ENCODE peak calls at places on chromosomes 11 and 22, in four cellular contexts. T is K562, D is H1, O is HepG2. X is an unnamed sample.

GRCh38 chr11:16098827-16099226 is 257.5 kb downstream of the SOX6 start:
- DNase-seq in D (no peak), T (no peak), O (no peak), X (no peak)

GRCh38 chr11:116930177-116930576 is 92.8 kb upstream of the APOA1 start:
- DNase-seq in O (peak; percentile 21), T (no peak), D (no peak), X (no peak)

GRCh38 chr11:77547047-77547836 is 42.5 kb upstream of the AQP11 start:
- DNase-seq in D (no peak), O (no peak), T (no peak), X (no peak)

GRCh38 chr11:35324981-35325380 is 94.4 kb downstream of the SLC1A2 start:
- DNase-seq in O (no peak), D (no peak), T (no peak), X (no peak)

GRCh38 chr11:45713573-45713972 is 48.2 kb upstream of the CHST1 start:
- DNase-seq in D (no peak), T (no peak), O (no peak), X (no peak)

GRCh38 chr11:130940706-130941105 is 24.4 kb upstream of the SNX19 start:
- DNase-seq in O (no peak), T (no peak), D (no peak), X (no peak)

GRCh38 chr11:81007046-81007445 is 1566.2 kb upstream of the TENM4 start:
- DNase-seq in T (no peak), D (no peak), O (no peak), X (no peak)

GRCh38 chr11:97537407-97538150 is 1147.8 kb downstream of the JRKL start:
- DNase-seq in O (no peak), T (no peak), D (no peak), X (no peak)

GRCh38 chr11:64372802-64373597 is 14.0 kb downstream of the RPS6KA4 start:
- DNase-seq in T (peak; percentile 89), O (peak; percentile 51), D (no peak), X (peak; percentile 92)

GRCh38 chr11:126348806-126349582 is 6.5 kb upstream of the ST3GAL4 start:
- DNase-seq in O (no peak), D (no peak), T (no peak), X (no peak)

GRCh38 chr11:69215784-69216415 is 60.2 kb downstream of the SMIM38 start:
- DNase-seq in T (no peak), O (no peak), D (no peak), X (no peak)

GRCh38 chr11:69460540-69461257 is 20.8 kb upstream of the LINC01488 start:
- DNase-seq in D (no peak), T (no peak), O (peak; percentile 30), X (peak; percentile 29)

GRCh38 chr22:17780116-17780740 is 6.0 kb upstream of the BID start:
- DNase-seq in D (no peak), T (no peak), O (no peak), X (no peak)

GRCh38 chr22:49827853-49828598 is at the start of gene BRD1:
- DNase-seq in D (no peak), O (no peak), T (peak; percentile 70), X (no peak)

GRCh38 chr22:49826603-49827306 is 918 bp downstream of the BRD1 start:
- DNase-seq in D (no peak), T (peak; percentile 45), O (no peak), X (no peak)

GRCh38 chr22:49825944-49826602 is 1.6 kb downstream of the BRD1 start:
- DNase-seq in T (peak; percentile 55), O (peak; percentile 38), D (no peak), X (no peak)

GRCh38 chr22:49828599-49828965 is 909 bp upstream of the BRD1 start:
- DNase-seq in D (no peak), O (no peak), T (no peak), X (no peak)

GRCh38 chr22:49827307-49827852 is 293 bp downstream of the BRD1 start:
- DNase-seq in D (no peak), T (peak; percentile 23), O (no peak), X (no peak)
- TF ChIP-seq FOSL1 in D (no peak), T (no peak), O (no peak), X (no peak)

GRCh38 chr22:48099671-48100070 is 1337.2 kb downstream of the TBC1D22A start:
- DNase-seq in D (no peak), T (no peak), O (no peak), X (no peak)
- H2AFZ ChIP-seq in D (no peak overlapping the region), T (no peak overlapping the region), O (no peak overlapping the region), X (no peak overlapping the region)

GRCh38 chr22:24435861-24436351 is 8.5 kb downstream of the ADORA2A start:
- DNase-seq in D (no peak), T (no peak), O (no peak), X (no peak)

GRCh38 chr22:24433868-24434471 is 6.6 kb downstream of the ADORA2A start:
- DNase-seq in T (peak; percentile 18), D (no peak), O (no peak), X (no peak)

GRCh38 chr22:24435323-24435645 is 7.9 kb downstream of the ADORA2A start:
- DNase-seq in T (no peak), O (no peak), D (no peak), X (no peak)

GRCh38 chr22:24433001-24433867 is 5.8 kb downstream of the ADORA2A start:
- DNase-seq in T (no peak), O (no peak), D (no peak), X (no peak)

GRCh38 chr22:24434472-24435322 is 7.3 kb downstream of the ADORA2A start:
- DNase-seq in T (no peak), O (no peak), D (no peak), X (no peak)
- TF ChIP-seq FOSL1 in T (no peak), O (no peak), D (no peak), X (no peak)

DNA sequence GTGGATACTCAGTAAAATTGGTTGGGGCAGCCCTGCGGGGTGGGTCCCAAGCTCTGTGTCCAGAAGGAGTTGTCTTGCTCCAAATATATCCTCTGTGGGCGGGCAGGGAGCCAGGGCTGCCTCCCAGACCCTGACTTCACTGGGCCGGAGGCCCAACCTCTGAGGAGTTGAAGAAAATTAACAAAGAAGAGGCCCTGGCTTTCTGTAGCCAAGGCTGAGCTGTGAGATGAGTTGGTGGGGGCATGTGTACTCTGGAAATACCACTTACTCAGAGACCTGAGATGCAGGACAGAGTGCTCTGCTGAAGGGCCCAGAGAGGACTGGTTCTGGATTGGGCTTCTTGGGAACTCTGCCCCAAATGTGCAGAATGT is 96.3 kb downstream of the SWAP70 start:
- DNase-seq in T (no peak), D (no peak), O (no peak), X (no peak)
- H2AFZ ChIP-seq in T (no peak overlapping the region), D (no peak overlapping the region), O (no peak overlapping the region), X (no peak overlapping the region)

X was measured in HCT116.